ENCODE peak calls at places on chromosomes 5 and 9, in nine cellular contexts. E is PC-9, A is OCI-LY7, H is MM.1S, X is astrocyte, Y is hepatocyte, S is SK-N-SH, G is A549, Q is HCT116. Z is an unnamed sample.

GRCh38 chr5:82365744-82366228 is 87.6 kb upstream of the RPS23 start:
- DNase-seq in G (no peak), Y (peak), X (peak), E (peak), A (no peak), S (no peak), H (no peak), Q (peak), Z (peak)

GRCh38 chr9:99154356-99154755 is 49.4 kb downstream of the TGFBR1 start:
- DNase-seq in Q (no peak), A (no peak), X (no peak), H (no peak), G (no peak), Y (no peak), E (no peak), S (no peak), Z (no peak)

GRCh38 chr5:66617991-66618768 is 22.0 kb downstream of the MAST4 start:
- DNase-seq in Q (no peak), X (no peak), G (no peak), E (no peak), H (no peak), A (no peak), S (no peak), Y (no peak), Z (no peak)

GRCh38 chr9:125842215-125842614 is 95.0 kb downstream of the PBX3 start:
- DNase-seq in Y (no peak), S (no peak), G (no peak), H (no peak), A (no peak), X (no peak), Q (no peak), E (no peak), Z (peak)

GRCh38 chr9:8868632-8869031 is 1069.1 kb upstream of the DMAC1 start:
- DNase-seq in A (no peak), G (no peak), X (peak), H (no peak), S (no peak), Y (no peak), Q (no peak), E (no peak), Z (no peak)

GRCh38 chr9:3525836-3526165 is at the start of gene RFX3:
- DNase-seq in E (peak), X (peak), S (peak), G (peak), Q (peak), A (peak), Y (peak), H (peak), Z (peak)

GRCh38 chr5:1895771-1896420 is 13.2 kb upstream of the IRX4 start:
- DNase-seq in G (no peak), H (no peak), A (no peak), Y (no peak), E (no peak), Q (no peak), S (no peak), X (no peak), Z (peak)

GRCh38 chr9:72984150-72984947 is 31.5 kb upstream of the ALDH1A1 start:
- DNase-seq in X (no peak), Y (no peak), G (no peak), S (no peak), Q (no peak), A (no peak), E (no peak), H (no peak), Z (no peak)

GRCh38 chr5:71653119-71653518 is 66.0 kb upstream of the CARTPT start:
- DNase-seq in A (no peak), Q (no peak), Y (no peak), X (peak), E (no peak), S (no peak), H (no peak), G (no peak), Z (no peak)

GRCh38 chr9:124551472-124552339 is 44.5 kb upstream of the NR5A1 start:
- DNase-seq in H (peak), Y (peak), E (peak), Q (peak), S (peak), G (peak), X (peak), A (peak), Z (no peak)

GRCh38 chr5:171680485-171680884 is 105.1 kb upstream of the SMIM23 start:
- DNase-seq in Q (no peak), A (no peak), G (no peak), X (no peak), Y (no peak), S (no peak), H (no peak), E (no peak), Z (no peak)

GRCh38 chr9:21119093-21119770 is 22.4 kb downstream of the IFNW1 start:
- DNase-seq in H (peak), Y (no peak), Q (no peak), A (peak), X (no peak), E (no peak), S (no peak), G (no peak), Z (no peak)

GRCh38 chr9:126860757-126861466 is 473 bp downstream of the ZBTB34 start:
- DNase-seq in Y (no peak), A (peak), S (peak), E (no peak), Q (no peak), G (no peak), X (no peak), H (peak), Z (peak)

GRCh38 chr9:125561497-125562148 is 145.4 kb downstream of the MAPKAP1 start:
- DNase-seq in G (no peak), X (no peak), A (peak), H (peak), E (no peak), Y (no peak), Q (no peak), S (no peak), Z (no peak)

GRCh38 chr5:170221319-170221718 is 11.5 kb upstream of the C5orf58 start:
- DNase-seq in A (no peak), G (no peak), E (no peak), S (no peak), Q (no peak), X (peak), Y (peak), H (no peak), Z (no peak)

GRCh38 chr5:126234563-126235195 is 188.5 kb upstream of the GRAMD2B start:
- DNase-seq in H (peak), S (peak), X (peak), A (peak), E (no peak), Q (peak), G (peak), Y (peak), Z (peak)

GRCh38 chr9:21096172-21096900 is 18.6 kb upstream of the IFNB1 start:
- DNase-seq in S (no peak), Q (no peak), A (peak), Y (no peak), G (no peak), H (peak), X (peak), E (peak), Z (no peak)

GRCh38 chr5:109767184-109767995 is 77.7 kb downstream of the MAN2A1 start:
- DNase-seq in G (no peak), E (no peak), H (no peak), A (no peak), Q (no peak), Y (no peak), S (no peak), X (no peak), Z (no peak)

GRCh38 chr5:141742866-141743651 is 61.0 kb upstream of the ARAP3 start:
- DNase-seq in X (peak), Q (no peak), Y (peak), E (peak), A (peak), S (no peak), H (no peak), G (peak), Z (peak)

GRCh38 chr5:169716287-169716686 is 79.2 kb downstream of the DOCK2 start:
- DNase-seq in S (no peak), X (peak), E (no peak), H (no peak), Y (no peak), G (no peak), A (no peak), Q (no peak), Z (no peak)

GRCh38 chr5:154758501-154758900 is 3.3 kb downstream of the LARP1 start:
- DNase-seq in E (no peak), Q (no peak), S (no peak), Y (no peak), G (no peak), H (no peak), A (no peak), X (no peak), Z (no peak)

GRCh38 chr5:177094224-177095087 is 7.7 kb downstream of the FGFR4 start:
- DNase-seq in H (no peak), A (no peak), G (no peak), X (no peak), Y (peak), Q (no peak), E (no peak), S (peak), Z (peak)

GRCh38 chr9:34430843-34431437 is 27.4 kb downstream of the FAM219A start:
- DNase-seq in X (peak), Y (peak), H (peak), A (peak), Q (peak), S (peak), E (peak), G (peak), Z (peak)

GRCh38 chr9:19994296-19994695 is 205.5 kb upstream of the SLC24A2 start:
- DNase-seq in A (no peak), H (no peak), G (no peak), Q (no peak), X (peak), S (no peak), Y (no peak), E (no peak), Z (no peak)

GRCh38 chr5:17309462-17309861 is 92.0 kb downstream of the BASP1 start:
- DNase-seq in Q (no peak), A (no peak), G (peak), S (no peak), E (no peak), H (no peak), Y (no peak), X (no peak), Z (no peak)

GRCh38 chr5:39080168-39080567 is 6.0 kb upstream of the RICTOR start:
- DNase-seq in E (no peak), A (no peak), X (no peak), H (no peak), Y (no peak), Q (no peak), G (no peak), S (no peak), Z (no peak)

GRCh38 chr9:27414215-27414731 is 109.8 kb upstream of the IFNK start:
- DNase-seq in G (no peak), H (no peak), S (no peak), X (no peak), Q (no peak), A (no peak), Y (no peak), E (no peak), Z (no peak)

GRCh38 chr5:150046031-150046430 is 40.3 kb downstream of the CSF1R start:
- DNase-seq in S (no peak), G (no peak), E (no peak), A (no peak), H (no peak), Q (no peak), X (no peak), Y (no peak), Z (no peak)

GRCh38 chr5:110476164-110476563 is 250.3 kb downstream of the TMEM232 start:
- DNase-seq in Q (no peak), A (no peak), G (no peak), X (no peak), E (no peak), Y (no peak), S (no peak), H (no peak), Z (no peak)

GRCh38 chr9:83401328-83401895 is 136.8 kb downstream of the FRMD3 start:
- DNase-seq in X (no peak), E (no peak), Y (no peak), G (no peak), A (no peak), Q (no peak), S (no peak), H (no peak), Z (no peak)

GRCh38 chr9:89095755-89096154 is 82.9 kb downstream of the SHC3 start:
- DNase-seq in H (no peak), G (no peak), A (no peak), X (no peak), Y (no peak), E (no peak), S (no peak), Q (no peak), Z (no peak)

GRCh38 chr5:170880084-170880483 is 18.3 kb downstream of the RANBP17 start:
- DNase-seq in Y (no peak), S (no peak), A (no peak), Q (no peak), H (no peak), E (no peak), G (no peak), X (no peak), Z (peak)

GRCh38 chr5:80481019-80481893 is 6.6 kb upstream of the FAM151B start:
- DNase-seq in H (peak), E (peak), Q (peak), A (peak), X (peak), Y (peak), G (peak), S (peak), Z (peak)

GRCh38 chr5:60334281-60334713 is 365.7 kb downstream of the DEPDC1B start:
- DNase-seq in H (no peak), Y (no peak), G (peak), S (no peak), Q (no peak), A (no peak), E (no peak), X (peak), Z (no peak)

GRCh38 chr9:127520941-127521918 is 69.9 kb downstream of the LRSAM1 start:
- DNase-seq in G (no peak), H (no peak), A (no peak), E (no peak), S (no peak), X (peak), Y (peak), Q (no peak), Z (peak)

GRCh38 chr5:541148-541887 is 17.1 kb upstream of the SLC9A3 start:
- DNase-seq in S (no peak), H (no peak), A (peak), G (no peak), Y (no peak), Q (no peak), X (no peak), E (no peak), Z (no peak)

GRCh38 chr9:109168170-109168569 is 1.1 kb upstream of the FRRS1L start:
- DNase-seq in S (no peak), Y (no peak), X (no peak), H (no peak), A (no peak), G (no peak), Q (no peak), E (no peak), Z (peak)

GRCh38 chr5:142319560-142320426 is 5.0 kb downstream of the SPRY4 start:
- DNase-seq in X (no peak), Q (no peak), E (no peak), S (no peak), G (no peak), Y (no peak), A (no peak), H (no peak), Z (no peak)

GRCh38 chr5:91245074-91245452 is 138.1 kb downstream of the ARRDC3 start:
- DNase-seq in X (no peak), Q (no peak), H (no peak), S (no peak), G (no peak), A (no peak), E (no peak), Y (no peak), Z (no peak)
- TF ChIP-seq CTCF in X (no peak), Q (no peak), H (no peak), S (no peak), G (no peak), A (no peak), E (no peak), Y (no peak), Z (no peak)

DNA sequence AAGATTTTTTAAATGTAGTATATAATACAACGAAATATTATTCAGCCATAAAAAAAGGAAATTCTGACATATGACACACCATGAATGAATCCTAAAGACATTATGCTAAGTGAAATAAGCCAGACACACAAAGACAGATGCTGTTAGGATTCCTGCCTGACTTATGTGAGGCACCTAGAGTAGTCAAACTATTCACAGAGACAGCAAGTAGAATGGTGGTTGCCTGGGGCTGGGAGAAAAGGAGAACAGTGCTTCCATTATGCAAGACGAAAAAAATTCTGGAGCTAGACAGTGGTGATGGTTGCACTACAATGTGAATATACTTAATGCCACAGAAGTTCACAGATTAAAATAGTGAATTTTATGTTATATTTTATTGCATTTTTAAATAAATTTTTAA is 66.8 kb downstream of the SPOCK1 start:
- DNase-seq in E (no peak), X (no peak), Y (no peak), H (no peak), G (no peak), Q (no peak), S (no peak), A (no peak), Z (no peak)
- H3K4me2 ChIP-seq in E (no peak), X (no peak), Y (no peak), H (no peak), G (no peak), Q (no peak), S (no peak), A (no peak), Z (no peak)

GRCh38 chr5:161966544-161966943 is 101.0 kb upstream of the GABRG2 start:
- DNase-seq in A (peak), S (peak), Q (no peak), H (peak), G (no peak), Y (peak), X (no peak), E (no peak), Z (no peak)
- TF ChIP-seq CTCF in A (peak), S (peak), Q (no peak), H (peak), G (no peak), Y (peak), X (no peak), E (no peak), Z (no peak)

GRCh38 chr5:54529565-54529964 is 12.0 kb downstream of the SNX18 start:
- DNase-seq in Y (no peak), H (no peak), E (no peak), X (no peak), A (no peak), S (no peak), Q (no peak), G (no peak), Z (no peak)
- H3K4me2 ChIP-seq in Y (no peak), H (no peak), E (no peak), X (no peak), A (no peak), S (no peak), Q (no peak), G (no peak), Z (no peak)

DNA sequence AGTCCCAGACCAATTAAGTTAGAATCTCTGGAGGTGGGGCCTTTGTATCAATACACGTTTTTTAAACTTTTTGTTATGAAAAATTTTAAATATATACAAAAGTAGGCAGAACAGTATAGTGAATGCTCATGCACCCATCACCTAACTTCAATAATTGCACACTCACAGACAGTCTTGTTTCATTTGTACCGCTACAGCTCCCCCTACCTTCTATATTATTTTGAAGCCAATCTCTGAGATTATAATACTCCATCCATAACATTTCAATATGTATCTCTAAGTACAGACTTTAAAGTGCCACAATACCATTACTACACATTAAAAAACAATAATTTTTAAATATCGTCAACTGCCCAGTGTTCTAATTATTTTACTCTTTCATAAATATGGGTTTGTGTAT is 32.9 kb downstream of the ISL1 start:
- DNase-seq in A (no peak), Y (no peak), Q (no peak), H (no peak), S (no peak), E (no peak), G (no peak), X (no peak), Z (no peak)
- TF ChIP-seq CTCF in A (peak), Y (peak), Q (no peak), H (no peak), S (peak), E (no peak), G (no peak), X (no peak), Z (no peak)

DNA sequence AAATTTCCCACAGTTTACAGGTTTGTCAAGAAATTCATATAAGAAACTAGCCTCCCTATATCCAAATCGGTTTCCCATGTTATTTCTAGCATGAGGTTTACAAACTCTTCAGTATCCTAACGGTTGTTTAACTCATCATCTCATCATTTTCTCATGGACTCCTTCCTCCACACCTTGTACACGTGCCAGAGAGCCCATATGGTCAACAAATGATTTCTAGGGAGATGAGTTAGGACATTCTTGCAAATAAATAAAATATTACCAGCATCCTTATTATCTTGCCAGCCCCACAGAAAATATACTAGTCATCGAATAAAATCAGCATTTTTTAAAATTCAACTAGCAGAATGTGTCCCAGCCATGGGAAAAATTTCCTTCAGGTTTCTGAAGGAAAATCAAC is 285.2 kb downstream of the EBF1 start:
- DNase-seq in S (no peak), X (no peak), H (no peak), G (no peak), A (no peak), Q (no peak), Y (no peak), E (no peak), Z (no peak)
- H3K4me2 ChIP-seq in S (no peak), X (no peak), H (no peak), G (no peak), A (peak), Q (no peak), Y (no peak), E (no peak), Z (no peak)